ENCODE peak calls at places on chromosomes 1 and 21, in eight cellular contexts. One of them, this sample, is unnamed.

GRCh38 chr1:32954183-32954582 is 10.4 kb downstream of the RNF19B start:
- DNase-seq in choroid plexus epithelial cell: no peak
- DNase-seq in psoas muscle: no peak
- DNase-seq in cerebellum: no peak
- DNase-seq in left cardiac atrium: no peak
- DNase-seq in neural crest cell: no peak
- DNase-seq in upper lobe of right lung: no peak
- DNase-seq in tibial nerve: no peak
- DNase-seq in this sample: no peak

GRCh38 chr1:182054698-182055326 is 6.7 kb downstream of the ZNF648 start:
- DNase-seq in choroid plexus epithelial cell: peak
- DNase-seq in psoas muscle: no peak
- DNase-seq in cerebellum: peak
- DNase-seq in left cardiac atrium: no peak
- DNase-seq in neural crest cell: peak
- DNase-seq in upper lobe of right lung: no peak
- DNase-seq in tibial nerve: peak
- DNase-seq in this sample: peak

GRCh38 chr21:42670884-42671283 is 17.5 kb downstream of the PDE9A start:
- DNase-seq in choroid plexus epithelial cell: no peak
- DNase-seq in psoas muscle: no peak
- DNase-seq in cerebellum: no peak
- DNase-seq in left cardiac atrium: no peak
- DNase-seq in neural crest cell: no peak
- DNase-seq in upper lobe of right lung: no peak
- DNase-seq in tibial nerve: no peak
- DNase-seq in this sample: no peak

GRCh38 chr1:182080955-182081582 is 19.6 kb upstream of the ZNF648 start:
- DNase-seq in choroid plexus epithelial cell: peak
- DNase-seq in psoas muscle: no peak
- DNase-seq in cerebellum: peak
- DNase-seq in left cardiac atrium: no peak
- DNase-seq in neural crest cell: peak
- DNase-seq in upper lobe of right lung: no peak
- DNase-seq in tibial nerve: no peak
- DNase-seq in this sample: peak

GRCh38 chr1:70264875-70265274 is 43.7 kb downstream of the SRSF11 start:
- DNase-seq in choroid plexus epithelial cell: no peak
- DNase-seq in psoas muscle: no peak
- DNase-seq in cerebellum: no peak
- DNase-seq in left cardiac atrium: no peak
- DNase-seq in neural crest cell: no peak
- DNase-seq in upper lobe of right lung: no peak
- DNase-seq in tibial nerve: no peak
- DNase-seq in this sample: no peak

GRCh38 chr1:16888806-16889178 is 7.0 kb upstream of the RNU1-2 start:
- DNase-seq in choroid plexus epithelial cell: peak
- DNase-seq in psoas muscle: peak
- DNase-seq in cerebellum: peak
- DNase-seq in left cardiac atrium: no peak
- DNase-seq in neural crest cell: no peak
- DNase-seq in upper lobe of right lung: no peak
- DNase-seq in tibial nerve: no peak
- DNase-seq in this sample: no peak

GRCh38 chr1:65825736-65826135 is 33.0 kb downstream of the PDE4B start:
- DNase-seq in choroid plexus epithelial cell: peak
- DNase-seq in psoas muscle: no peak
- DNase-seq in cerebellum: no peak
- DNase-seq in left cardiac atrium: no peak
- DNase-seq in neural crest cell: no peak
- DNase-seq in upper lobe of right lung: no peak
- DNase-seq in tibial nerve: no peak
- DNase-seq in this sample: no peak

GRCh38 chr1:219206350-219206749 is 32.7 kb downstream of the LYPLAL1 start:
- DNase-seq in choroid plexus epithelial cell: no peak
- DNase-seq in psoas muscle: no peak
- DNase-seq in cerebellum: no peak
- DNase-seq in left cardiac atrium: no peak
- DNase-seq in neural crest cell: no peak
- DNase-seq in upper lobe of right lung: no peak
- DNase-seq in tibial nerve: no peak
- DNase-seq in this sample: no peak

GRCh38 chr1:242189591-242189990 is 190.7 kb upstream of the MAP1LC3C start:
- DNase-seq in choroid plexus epithelial cell: no peak
- DNase-seq in psoas muscle: no peak
- DNase-seq in cerebellum: peak
- DNase-seq in left cardiac atrium: no peak
- DNase-seq in neural crest cell: no peak
- DNase-seq in upper lobe of right lung: no peak
- DNase-seq in tibial nerve: no peak
- DNase-seq in this sample: no peak

GRCh38 chr1:8315573-8316475 is 2.1 kb upstream of the SLC45A1 start:
- DNase-seq in choroid plexus epithelial cell: peak
- DNase-seq in psoas muscle: no peak
- DNase-seq in cerebellum: no peak
- DNase-seq in left cardiac atrium: no peak
- DNase-seq in neural crest cell: no peak
- DNase-seq in upper lobe of right lung: no peak
- DNase-seq in tibial nerve: no peak
- DNase-seq in this sample: no peak

GRCh38 chr1:13892671-13893325 is 192.8 kb downstream of the PRDM2 start:
- DNase-seq in choroid plexus epithelial cell: no peak
- DNase-seq in psoas muscle: no peak
- DNase-seq in cerebellum: peak
- DNase-seq in left cardiac atrium: no peak
- DNase-seq in neural crest cell: peak
- DNase-seq in upper lobe of right lung: no peak
- DNase-seq in tibial nerve: no peak
- DNase-seq in this sample: peak

GRCh38 chr1:1132928-1133750 is 17.2 kb upstream of the C1orf159 start:
- DNase-seq in choroid plexus epithelial cell: peak
- DNase-seq in psoas muscle: peak
- DNase-seq in cerebellum: no peak
- DNase-seq in left cardiac atrium: no peak
- DNase-seq in neural crest cell: no peak
- DNase-seq in upper lobe of right lung: no peak
- DNase-seq in tibial nerve: peak
- DNase-seq in this sample: no peak

GRCh38 chr1:163071381-163072255 is 2.5 kb downstream of the RGS4 start:
- DNase-seq in choroid plexus epithelial cell: peak
- DNase-seq in psoas muscle: peak
- DNase-seq in cerebellum: peak
- DNase-seq in left cardiac atrium: peak
- DNase-seq in neural crest cell: peak
- DNase-seq in upper lobe of right lung: peak
- DNase-seq in tibial nerve: peak
- DNase-seq in this sample: peak

GRCh38 chr1:94582578-94582977 is 41.0 kb upstream of the F3 start:
- DNase-seq in choroid plexus epithelial cell: no peak
- DNase-seq in psoas muscle: no peak
- DNase-seq in cerebellum: no peak
- DNase-seq in left cardiac atrium: no peak
- DNase-seq in neural crest cell: no peak
- DNase-seq in upper lobe of right lung: no peak
- DNase-seq in tibial nerve: no peak
- DNase-seq in this sample: no peak

GRCh38 chr1:111745670-111746613 is 6.7 kb upstream of the INKA2 start:
- DNase-seq in choroid plexus epithelial cell: no peak
- DNase-seq in psoas muscle: no peak
- DNase-seq in cerebellum: peak
- DNase-seq in left cardiac atrium: no peak
- DNase-seq in neural crest cell: no peak
- DNase-seq in upper lobe of right lung: no peak
- DNase-seq in tibial nerve: no peak
- DNase-seq in this sample: peak

GRCh38 chr1:31936278-31936965 is 1.7 kb downstream of the PTP4A2 start:
- DNase-seq in choroid plexus epithelial cell: peak
- DNase-seq in psoas muscle: no peak
- DNase-seq in cerebellum: no peak
- DNase-seq in left cardiac atrium: no peak
- DNase-seq in neural crest cell: no peak
- DNase-seq in upper lobe of right lung: no peak
- DNase-seq in tibial nerve: no peak
- DNase-seq in this sample: no peak

GRCh38 chr1:151012684-151013471 is 4.6 kb downstream of the PRUNE1 start:
- DNase-seq in choroid plexus epithelial cell: peak
- DNase-seq in psoas muscle: no peak
- DNase-seq in cerebellum: no peak
- DNase-seq in left cardiac atrium: peak
- DNase-seq in neural crest cell: no peak
- DNase-seq in upper lobe of right lung: no peak
- DNase-seq in tibial nerve: no peak
- DNase-seq in this sample: no peak

GRCh38 chr1:143720087-143721023 is 251.4 kb downstream of the FAM72C start:
- DNase-seq in choroid plexus epithelial cell: no peak
- DNase-seq in psoas muscle: no peak
- DNase-seq in cerebellum: peak
- DNase-seq in left cardiac atrium: peak
- DNase-seq in neural crest cell: no peak
- DNase-seq in upper lobe of right lung: peak
- DNase-seq in tibial nerve: no peak
- DNase-seq in this sample: no peak

GRCh38 chr21:42071146-42071737 is at the start of gene UMODL1:
- DNase-seq in choroid plexus epithelial cell: no peak
- DNase-seq in psoas muscle: peak
- DNase-seq in cerebellum: no peak
- DNase-seq in left cardiac atrium: no peak
- DNase-seq in neural crest cell: no peak
- DNase-seq in upper lobe of right lung: peak
- DNase-seq in tibial nerve: no peak
- DNase-seq in this sample: no peak

GRCh38 chr1:21346304-21347071 is 56.2 kb upstream of the ECE1 start:
- DNase-seq in choroid plexus epithelial cell: no peak
- DNase-seq in psoas muscle: no peak
- DNase-seq in cerebellum: no peak
- DNase-seq in left cardiac atrium: no peak
- DNase-seq in neural crest cell: no peak
- DNase-seq in upper lobe of right lung: no peak
- DNase-seq in tibial nerve: no peak
- DNase-seq in this sample: no peak

GRCh38 chr1:201269900-201270410 is 13.4 kb upstream of the PKP1 start:
- DNase-seq in choroid plexus epithelial cell: no peak
- DNase-seq in psoas muscle: no peak
- DNase-seq in cerebellum: no peak
- DNase-seq in left cardiac atrium: no peak
- DNase-seq in neural crest cell: no peak
- DNase-seq in upper lobe of right lung: no peak
- DNase-seq in tibial nerve: no peak
- DNase-seq in this sample: no peak

GRCh38 chr1:213552045-213552444 is 435.7 kb upstream of the PROX1 start:
- DNase-seq in choroid plexus epithelial cell: no peak
- DNase-seq in psoas muscle: no peak
- DNase-seq in cerebellum: no peak
- DNase-seq in left cardiac atrium: no peak
- DNase-seq in neural crest cell: no peak
- DNase-seq in upper lobe of right lung: no peak
- DNase-seq in tibial nerve: no peak
- DNase-seq in this sample: no peak